ENCODE peak calls at places on chromosome 1, in six cellular contexts. C, D, A, S, O and X are unnamed samples.
A peak's percentile ranks its signal among the peaks of the same experiment; 100 is the strongest.

GRCh38 chr1:36151845-36152203 is 2.5 kb upstream of the TRAPPC3 start:
- DNase-seq in C (no peak), D (peak; percentile 35), A (no peak), S (peak; percentile 45), O (no peak), X (no peak)

GRCh38 chr1:47755368-47755990 is 241.7 kb downstream of the TRABD2B start:
- DNase-seq in C (no peak), D (peak; percentile 12), A (peak; percentile 42), S (no peak), O (peak; percentile 8), X (peak; percentile 25)

GRCh38 chr1:2477309-2477708 is 1.2 kb downstream of the PLCH2 start:
- DNase-seq in C (no peak), D (no peak), A (no peak), S (no peak), O (no peak), X (no peak)

GRCh38 chr1:97996880-97997279 is 76.0 kb upstream of the DPYD start:
- DNase-seq in C (no peak), D (no peak), A (no peak), S (no peak), O (peak; percentile 15), X (no peak)

GRCh38 chr1:204612326-204612725 is 73.2 kb downstream of the LRRN2 start:
- DNase-seq in C (no peak), D (no peak), A (no peak), S (no peak), O (no peak), X (no peak)

GRCh38 chr1:59880735-59881134 is 45.8 kb downstream of the CYP2J2 start:
- DNase-seq in C (no peak), D (no peak), A (no peak), S (peak; percentile 44), O (no peak), X (no peak)

GRCh38 chr1:154468480-154469240 is 33.4 kb upstream of the TDRD10 start:
- DNase-seq in C (no peak), D (no peak), A (no peak), S (no peak), O (no peak), X (no peak)

GRCh38 chr1:2349821-2350220 is 41.5 kb downstream of the MORN1 start:
- DNase-seq in C (no peak), D (no peak), A (peak; percentile 26), S (no peak), O (no peak), X (no peak)

GRCh38 chr1:233113009-233113712 is 162.8 kb downstream of the NTPCR start:
- DNase-seq in C (peak; percentile 78), D (no peak), A (peak; percentile 81), S (peak; percentile 83), O (peak; percentile 100), X (peak; percentile 99)

GRCh38 chr1:11880911-11881748 is 22.4 kb upstream of the NPPB start:
- DNase-seq in C (no peak), D (no peak), A (peak; percentile 88), S (peak; percentile 91), O (no peak), X (no peak)

GRCh38 chr1:151968058-151968457 is 25.6 kb downstream of the S100A10 start:
- DNase-seq in C (no peak), D (no peak), A (no peak), S (no peak), O (peak; percentile 60), X (peak; percentile 89)

GRCh38 chr1:244354810-244355278 is 96.9 kb downstream of the ADSS2 start:
- DNase-seq in C (no peak), D (no peak), A (no peak), S (no peak), O (no peak), X (no peak)

GRCh38 chr1:228174482-228175315 is 9.1 kb downstream of the IBA57 start:
- DNase-seq in C (no peak), D (no peak), A (peak; percentile 81), S (peak; percentile 29), O (no peak), X (peak; percentile 51)

GRCh38 chr1:4724695-4725250 is 70.4 kb downstream of the AJAP1 start:
- DNase-seq in C (no peak), D (no peak), A (no peak), S (no peak), O (no peak), X (no peak)

GRCh38 chr1:89727517-89728312 is 93.1 kb upstream of the LRRC8D start:
- DNase-seq in C (no peak), D (no peak), A (no peak), S (no peak), O (no peak), X (no peak)